ENCODE peak calls at places on chromosomes 1 and 21, in seven cellular contexts. H is SK-N-SH, N is H1, Y is HCT116, E is K562, L is HepG2, B is GM12878. X is an unnamed sample.

GRCh38 chr1:33925586-33925985 is 61.7 kb downstream of the HMGB4 start:
- DNase-seq in N (no peak), B (no peak), L (no peak), H (no peak), Y (peak), E (no peak), X (no peak)

GRCh38 chr1:243844186-243844585 is 5.9 kb downstream of the AKT3 start:
- DNase-seq in Y (no peak), N (no peak), E (no peak), B (no peak), H (no peak), L (no peak), X (no peak)

GRCh38 chr21:33219300-33219699 is 10.4 kb upstream of the IFNAR2 start:
- DNase-seq in Y (no peak), L (no peak), E (no peak), B (no peak), N (no peak), H (no peak), X (no peak)

GRCh38 chr1:119626146-119626545 is 21.9 kb downstream of the ZNF697 start:
- DNase-seq in B (no peak), L (no peak), E (no peak), Y (no peak), H (no peak), N (no peak), X (no peak)

GRCh38 chr1:202221911-202222909 is 28.6 kb downstream of the LGR6 start:
- DNase-seq in B (no peak), Y (no peak), E (no peak), N (no peak), L (peak), H (no peak), X (no peak)

GRCh38 chr1:8329439-8329838 is 11.5 kb downstream of the SLC45A1 start:
- DNase-seq in Y (no peak), H (peak), L (no peak), E (no peak), B (no peak), N (no peak), X (no peak)

GRCh38 chr1:239816090-239816812 is 275.4 kb upstream of the FMN2 start:
- DNase-seq in E (no peak), B (no peak), Y (no peak), H (no peak), L (peak), N (no peak), X (peak)

GRCh38 chr1:208569181-208569580 is 325.0 kb upstream of the PLXNA2 start:
- DNase-seq in Y (no peak), N (no peak), E (no peak), B (no peak), H (no peak), L (no peak), X (no peak)

GRCh38 chr1:215595231-215595630 is 28.1 kb downstream of the KCTD3 start:
- DNase-seq in N (no peak), E (no peak), H (no peak), Y (peak), B (no peak), L (no peak), X (no peak)

GRCh38 chr1:174875306-174875705 is 124.4 kb upstream of the CACYBP start:
- DNase-seq in E (no peak), N (no peak), Y (no peak), B (no peak), L (peak), H (no peak), X (peak)

GRCh38 chr1:37947364-37947763 is 511 bp upstream of the INPP5B start:
- DNase-seq in L (no peak), E (no peak), Y (no peak), B (no peak), N (no peak), H (no peak), X (no peak)

GRCh38 chr1:216606047-216606637 is 117.1 kb downstream of the ESRRG start:
- DNase-seq in L (no peak), H (peak), B (no peak), E (no peak), Y (no peak), N (no peak), X (no peak)

GRCh38 chr1:18588093-18588492 is 42.6 kb upstream of the PAX7 start:
- DNase-seq in B (no peak), E (no peak), H (no peak), L (no peak), N (no peak), Y (no peak), X (no peak)

GRCh38 chr1:18597159-18598042 is 33.2 kb upstream of the PAX7 start:
- DNase-seq in E (peak), Y (no peak), B (no peak), L (peak), H (peak), N (peak), X (peak)

DNA sequence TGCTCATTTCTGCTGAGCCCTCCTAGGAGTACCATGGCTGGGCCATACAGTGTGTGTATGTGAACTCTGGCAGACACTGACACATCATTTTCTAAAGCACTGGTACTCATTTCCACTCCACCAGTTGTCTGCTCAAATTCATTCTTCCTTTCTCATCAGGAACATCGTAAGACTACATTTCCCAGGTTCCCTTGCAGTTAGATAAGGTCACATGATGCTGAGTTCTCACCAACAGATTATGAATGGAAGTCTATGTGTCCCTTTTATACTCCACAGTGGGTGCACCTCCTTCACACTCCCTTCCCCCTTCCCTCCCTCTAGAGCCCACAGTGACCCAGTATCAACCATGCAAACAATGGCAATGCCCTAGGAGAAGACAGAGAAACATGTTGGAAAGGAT is 38.3 kb upstream of the PAX7 start:
- DNase-seq in E (no peak), H (no peak), N (no peak), Y (no peak), L (no peak), B (no peak), X (no peak)
- TF ChIP-seq JUND in E (no peak), H (no peak), N (no peak), Y (no peak), L (no peak), B (no peak), X (no peak)

GRCh38 chr1:32915766-32916455 is 14.7 kb upstream of the TMEM54 start:
- DNase-seq in Y (no peak), E (no peak), N (no peak), B (no peak), H (no peak), L (no peak), X (no peak)
- TF ChIP-seq JUND in Y (no peak), E (no peak), N (no peak), B (no peak), H (no peak), L (no peak), X (no peak)

GRCh38 chr1:79496129-79496528 is 489.6 kb upstream of the ADGRL4 start:
- DNase-seq in E (no peak), B (no peak), H (peak), Y (no peak), N (no peak), L (no peak), X (no peak)

GRCh38 chr1:79497193-79497773 is 490.8 kb upstream of the ADGRL4 start:
- DNase-seq in N (no peak), E (peak), H (peak), L (peak), Y (peak), B (no peak), X (no peak)

GRCh38 chr1:79501153-79501552 is 494.6 kb upstream of the ADGRL4 start:
- DNase-seq in B (no peak), N (no peak), E (no peak), H (no peak), Y (no peak), L (no peak), X (no peak)
- TF ChIP-seq JUND in B (no peak), N (no peak), E (no peak), H (no peak), Y (no peak), L (no peak), X (no peak)

GRCh38 chr1:222631611-222632208 is 13.8 kb downstream of the MIA3 start:
- DNase-seq in E (no peak), H (no peak), L (no peak), Y (no peak), B (no peak), N (no peak), X (no peak)

GRCh38 chr1:222632749-222633148 is 14.9 kb downstream of the MIA3 start:
- DNase-seq in Y (no peak), H (no peak), B (no peak), L (no peak), N (no peak), E (no peak), X (no peak)

GRCh38 chr1:222629921-222630535 is 12.1 kb downstream of the MIA3 start:
- DNase-seq in E (no peak), B (no peak), H (no peak), Y (no peak), N (no peak), L (no peak), X (no peak)

GRCh38 chr1:222634180-222635013 is 16.5 kb downstream of the MIA3 start:
- DNase-seq in H (peak), B (no peak), E (peak), L (peak), Y (peak), N (peak), X (peak)
- TF ChIP-seq JUND in H (no peak), B (no peak), E (no peak), L (no peak), Y (no peak), N (no peak), X (no peak)

GRCh38 chr1:157087030-157087429 is 12.6 kb downstream of the ETV3L start:
- DNase-seq in E (no peak), N (peak), B (no peak), Y (no peak), H (no peak), L (no peak), X (no peak)

GRCh38 chr1:157088607-157089006 is 11.0 kb downstream of the ETV3L start:
- DNase-seq in L (no peak), N (no peak), H (no peak), B (no peak), Y (no peak), E (no peak), X (peak)

GRCh38 chr1:157085416-157085815 is 14.2 kb downstream of the ETV3L start:
- DNase-seq in B (no peak), L (no peak), N (no peak), E (no peak), H (no peak), Y (no peak), X (no peak)

GRCh38 chr1:157084720-157085119 is 14.9 kb downstream of the ETV3L start:
- DNase-seq in L (no peak), E (no peak), N (peak), Y (no peak), B (no peak), H (no peak), X (no peak)

DNA sequence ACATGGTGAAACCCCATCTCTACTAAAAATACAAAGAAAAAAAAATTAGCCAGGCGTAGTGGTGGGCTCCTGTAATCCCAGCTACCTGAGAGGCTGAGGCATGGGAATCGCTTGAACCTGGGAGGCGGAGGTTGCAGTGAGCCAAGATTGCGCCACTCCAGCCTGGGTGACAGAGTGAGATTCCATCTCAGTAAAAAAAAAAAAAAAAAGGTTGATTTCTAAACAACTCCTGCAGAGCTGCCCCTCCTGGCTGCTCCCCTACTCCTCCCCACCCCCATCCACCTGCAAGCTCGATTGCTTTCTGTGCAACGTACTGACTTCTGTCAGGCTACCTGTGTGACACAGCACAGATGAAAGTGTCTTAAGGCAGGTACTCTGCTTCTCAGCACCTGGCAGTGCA is 13.3 kb downstream of the ETV3L start:
- DNase-seq in L (no peak), H (no peak), B (no peak), Y (no peak), E (no peak), N (peak), X (no peak)
- TF ChIP-seq JUND in L (no peak), H (no peak), B (no peak), Y (no peak), E (no peak), N (no peak), X (no peak)

DNA sequence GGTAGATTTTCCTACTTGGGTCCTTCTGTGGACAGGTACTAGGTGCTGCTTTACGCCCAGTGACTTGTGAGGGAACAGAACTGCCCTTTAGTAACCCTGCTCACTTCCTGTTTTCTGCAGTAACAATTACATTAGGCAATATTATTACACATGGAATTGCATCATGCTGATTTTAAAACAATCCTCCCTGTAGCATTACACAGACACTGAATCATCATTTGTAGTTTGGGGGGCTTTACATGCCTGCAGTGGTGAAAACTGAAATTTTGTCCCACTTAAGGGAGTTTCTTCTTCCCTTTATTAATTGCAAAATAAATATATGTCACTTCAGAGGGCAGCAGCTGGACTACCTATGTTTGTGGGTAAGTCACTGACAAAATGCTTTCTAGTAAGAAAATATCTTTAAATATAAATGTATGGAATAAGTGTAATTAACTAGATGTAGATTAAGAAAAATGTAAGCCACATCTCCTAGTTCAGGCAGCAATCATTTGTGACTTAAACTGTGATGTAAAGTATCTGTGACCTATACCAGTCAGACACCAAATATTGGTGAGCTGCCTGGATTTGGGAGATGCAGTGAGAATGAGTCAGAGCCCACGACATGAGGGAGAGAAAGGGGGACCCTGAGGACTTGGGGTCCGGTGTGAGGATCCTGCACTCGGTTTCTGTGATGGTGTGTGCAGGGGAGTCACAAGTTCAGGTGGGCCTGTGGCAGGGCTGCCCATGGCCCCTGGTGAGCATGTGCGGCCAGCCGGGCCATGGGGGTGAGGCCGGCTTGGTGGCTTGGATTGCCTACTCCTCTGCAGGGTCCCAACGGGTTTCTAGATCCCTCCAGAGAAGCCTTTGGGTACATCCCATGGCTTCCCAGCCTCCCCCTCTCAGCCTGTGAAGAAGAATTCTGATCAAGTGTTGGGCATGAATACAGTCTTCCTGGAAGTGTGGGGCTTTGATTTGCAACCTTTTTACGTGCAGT is 19.2 kb upstream of the ABCG1 start:
- DNase-seq in N (no peak), B (peak), H (no peak), E (no peak), Y (no peak), L (peak), X (no peak)
- TF ChIP-seq JUND in N (no peak), B (no peak), H (no peak), E (peak), Y (peak), L (no peak), X (no peak)